ENCODE peak calls at places on chromosomes 7 and 10, in seven cellular contexts. One of them, this sample, is unnamed.

GRCh38 chr7:122143751-122144711 is at the start of gene AASS:
- DNase-seq in neural progenitor cell: peak
- DNase-seq in GM23338: peak
- DNase-seq in GM23248: peak
- DNase-seq in fibroblast of lung: peak
- DNase-seq in K562: peak
- DNase-seq in MM.1S: peak
- DNase-seq in this sample: peak

GRCh38 chr10:1957057-1957456 is 219.7 kb upstream of the ADARB2 start:
- DNase-seq in MM.1S: no peak
- DNase-seq in fibroblast of lung: no peak
- DNase-seq in neural progenitor cell: no peak
- DNase-seq in GM23248: no peak
- DNase-seq in GM23338: no peak
- DNase-seq in K562: no peak
- DNase-seq in this sample: no peak

GRCh38 chr7:37201876-37202198 is 246.8 kb downstream of the ELMO1 start:
- DNase-seq in GM23248: no peak
- DNase-seq in MM.1S: no peak
- DNase-seq in neural progenitor cell: no peak
- DNase-seq in GM23338: no peak
- DNase-seq in K562: no peak
- DNase-seq in fibroblast of lung: no peak
- DNase-seq in this sample: no peak

GRCh38 chr7:50304158-50304910 is at the start of gene IKZF1:
- DNase-seq in fibroblast of lung: no peak
- DNase-seq in GM23248: peak
- DNase-seq in neural progenitor cell: peak
- DNase-seq in MM.1S: peak
- DNase-seq in GM23338: peak
- DNase-seq in K562: peak
- DNase-seq in this sample: peak

GRCh38 chr10:88883443-88883799 is 3.4 kb downstream of the STAMBPL1 start:
- DNase-seq in neural progenitor cell: no peak
- DNase-seq in GM23338: no peak
- DNase-seq in GM23248: no peak
- DNase-seq in K562: no peak
- DNase-seq in fibroblast of lung: peak
- DNase-seq in MM.1S: no peak
- DNase-seq in this sample: no peak

GRCh38 chr10:124110882-124111281 is 17.5 kb upstream of the CHST15 start:
- DNase-seq in MM.1S: no peak
- DNase-seq in GM23338: no peak
- DNase-seq in GM23248: no peak
- DNase-seq in K562: no peak
- DNase-seq in neural progenitor cell: no peak
- DNase-seq in fibroblast of lung: no peak
- DNase-seq in this sample: no peak

GRCh38 chr7:158740013-158740656 is 35.5 kb upstream of the NCAPG2 start:
- DNase-seq in MM.1S: no peak
- DNase-seq in GM23248: peak
- DNase-seq in fibroblast of lung: peak
- DNase-seq in neural progenitor cell: no peak
- DNase-seq in K562: no peak
- DNase-seq in GM23338: no peak
- DNase-seq in this sample: peak

GRCh38 chr10:52779541-52780390 is 7.2 kb upstream of the MBL2 start:
- DNase-seq in GM23338: peak
- DNase-seq in neural progenitor cell: peak
- DNase-seq in GM23248: peak
- DNase-seq in MM.1S: peak
- DNase-seq in K562: peak
- DNase-seq in fibroblast of lung: peak
- DNase-seq in this sample: peak

GRCh38 chr7:33981686-33982424 is 76.5 kb downstream of the BMPER start:
- DNase-seq in MM.1S: no peak
- DNase-seq in fibroblast of lung: peak
- DNase-seq in neural progenitor cell: no peak
- DNase-seq in GM23248: peak
- DNase-seq in GM23338: no peak
- DNase-seq in K562: no peak
- DNase-seq in this sample: no peak

GRCh38 chr7:30789334-30789711 is 18.1 kb downstream of the MINDY4 start:
- DNase-seq in fibroblast of lung: peak
- DNase-seq in GM23338: no peak
- DNase-seq in K562: no peak
- DNase-seq in MM.1S: no peak
- DNase-seq in GM23248: peak
- DNase-seq in neural progenitor cell: no peak
- DNase-seq in this sample: no peak

GRCh38 chr10:16987129-16987670 is 142.4 kb downstream of the CUBN start:
- DNase-seq in GM23248: peak
- DNase-seq in fibroblast of lung: peak
- DNase-seq in MM.1S: no peak
- DNase-seq in K562: no peak
- DNase-seq in GM23338: no peak
- DNase-seq in neural progenitor cell: no peak
- DNase-seq in this sample: no peak

GRCh38 chr10:112756118-112756512 is 193.9 kb upstream of the TCF7L2 start:
- DNase-seq in GM23248: no peak
- DNase-seq in K562: no peak
- DNase-seq in fibroblast of lung: no peak
- DNase-seq in neural progenitor cell: no peak
- DNase-seq in MM.1S: no peak
- DNase-seq in GM23338: no peak
- DNase-seq in this sample: no peak

GRCh38 chr10:43845121-43845520 is 196.4 kb upstream of the ZNF32 start:
- DNase-seq in fibroblast of lung: no peak
- DNase-seq in MM.1S: no peak
- DNase-seq in K562: no peak
- DNase-seq in GM23248: no peak
- DNase-seq in neural progenitor cell: no peak
- DNase-seq in GM23338: no peak
- DNase-seq in this sample: no peak

GRCh38 chr7:18495412-18496335 is at the start of gene HDAC9:
- DNase-seq in GM23338: peak
- DNase-seq in K562: no peak
- DNase-seq in neural progenitor cell: peak
- DNase-seq in fibroblast of lung: peak
- DNase-seq in GM23248: peak
- DNase-seq in MM.1S: peak
- DNase-seq in this sample: peak

GRCh38 chr7:94648731-94649130 is 7.2 kb downstream of the SGCE start:
- DNase-seq in fibroblast of lung: no peak
- DNase-seq in GM23338: no peak
- DNase-seq in GM23248: no peak
- DNase-seq in neural progenitor cell: no peak
- DNase-seq in K562: no peak
- DNase-seq in MM.1S: no peak
- DNase-seq in this sample: no peak

GRCh38 chr10:121339136-121339535 is 259.1 kb downstream of the FGFR2 start:
- DNase-seq in MM.1S: no peak
- DNase-seq in neural progenitor cell: no peak
- DNase-seq in K562: no peak
- DNase-seq in fibroblast of lung: no peak
- DNase-seq in GM23338: no peak
- DNase-seq in GM23248: no peak
- DNase-seq in this sample: no peak

GRCh38 chr10:86336341-86336740 is 30.3 kb downstream of the GRID1 start:
- DNase-seq in MM.1S: no peak
- DNase-seq in GM23338: no peak
- DNase-seq in neural progenitor cell: no peak
- DNase-seq in GM23248: no peak
- DNase-seq in fibroblast of lung: no peak
- DNase-seq in K562: no peak
- DNase-seq in this sample: no peak

GRCh38 chr7:35992436-35992835 is 160.6 kb upstream of the EEPD1 start:
- DNase-seq in GM23248: no peak
- DNase-seq in neural progenitor cell: no peak
- DNase-seq in GM23338: no peak
- DNase-seq in fibroblast of lung: no peak
- DNase-seq in K562: no peak
- DNase-seq in MM.1S: no peak
- DNase-seq in this sample: no peak

GRCh38 chr7:137975223-137975622 is 26.7 kb downstream of the CREB3L2 start:
- DNase-seq in fibroblast of lung: peak
- DNase-seq in neural progenitor cell: peak
- DNase-seq in GM23338: no peak
- DNase-seq in MM.1S: no peak
- DNase-seq in K562: no peak
- DNase-seq in GM23248: peak
- DNase-seq in this sample: no peak

GRCh38 chr7:46786221-46786951 is 795.5 kb downstream of the TNS3 start:
- DNase-seq in GM23248: peak
- DNase-seq in GM23338: peak
- DNase-seq in neural progenitor cell: no peak
- DNase-seq in MM.1S: no peak
- DNase-seq in K562: no peak
- DNase-seq in fibroblast of lung: no peak
- DNase-seq in this sample: no peak

GRCh38 chr7:74525881-74526280 is 72.2 kb downstream of the GTF2IRD1 start:
- DNase-seq in GM23248: no peak
- DNase-seq in MM.1S: peak
- DNase-seq in fibroblast of lung: no peak
- DNase-seq in K562: no peak
- DNase-seq in GM23338: peak
- DNase-seq in neural progenitor cell: no peak
- DNase-seq in this sample: peak

DNA sequence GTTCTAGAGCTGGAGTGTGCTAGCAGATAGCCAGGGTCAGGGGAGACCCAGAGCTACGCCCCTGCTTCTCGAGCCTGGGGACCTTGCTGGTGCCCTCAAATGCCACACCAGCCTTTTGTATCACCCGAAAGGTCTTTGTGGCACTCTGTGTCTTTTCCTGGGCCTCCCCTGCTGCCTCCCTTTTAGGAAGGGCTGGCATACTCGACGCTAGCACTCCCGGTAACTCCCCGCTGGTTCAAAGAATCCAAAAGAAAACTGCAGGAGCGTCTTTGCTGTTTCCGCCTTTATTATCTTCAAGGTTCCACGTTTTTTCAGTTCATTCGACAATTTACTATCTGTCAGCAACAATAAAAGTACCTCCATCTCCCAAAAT is 36.3 kb downstream of the CTBP2 start:
- DNase-seq in neural progenitor cell: no peak
- DNase-seq in GM23248: no peak
- DNase-seq in MM.1S: no peak
- DNase-seq in K562: no peak
- DNase-seq in GM23338: no peak
- DNase-seq in fibroblast of lung: no peak
- DNase-seq in this sample: no peak
- H3K4me3 ChIP-seq in neural progenitor cell: no peak
- H3K4me3 ChIP-seq in GM23248: peak
- H3K4me3 ChIP-seq in MM.1S: no peak
- H3K4me3 ChIP-seq in K562: no peak
- H3K4me3 ChIP-seq in GM23338: no peak
- H3K4me3 ChIP-seq in fibroblast of lung: peak
- H3K4me3 ChIP-seq in this sample: no peak

DNA sequence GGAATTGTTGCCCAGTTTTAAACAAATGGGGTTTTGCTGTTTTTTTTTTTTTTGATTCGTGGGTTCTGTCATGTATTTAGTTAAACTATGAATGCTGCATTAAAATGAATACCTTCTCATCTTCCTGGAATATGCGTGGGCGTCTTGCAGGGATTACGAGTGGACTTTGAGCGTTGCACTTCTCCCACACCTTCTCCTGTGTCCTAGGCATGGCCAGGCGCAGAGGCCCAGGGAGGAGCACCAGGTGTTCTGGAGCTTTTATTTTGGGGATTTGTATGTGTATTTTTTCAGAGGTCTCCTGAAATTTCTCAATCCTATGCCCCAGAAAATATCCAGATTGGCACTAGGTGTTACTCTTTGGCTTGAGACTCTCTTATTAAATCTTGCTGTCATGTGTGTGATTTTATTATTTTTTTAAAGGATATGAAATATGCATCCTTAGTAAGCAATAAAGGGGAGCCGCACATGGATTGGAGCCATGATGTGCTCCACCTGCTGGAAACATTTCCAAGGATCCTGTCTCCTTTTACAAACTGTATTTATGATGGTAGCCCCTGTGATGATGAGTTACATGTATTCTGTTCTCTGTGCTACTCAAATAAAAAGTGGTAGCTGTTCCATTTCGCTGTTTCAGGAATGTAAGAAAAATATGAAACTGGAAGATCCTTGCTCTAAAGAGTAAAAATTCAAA is 482.2 kb upstream of the KLF6 start:
- DNase-seq in MM.1S: no peak
- DNase-seq in neural progenitor cell: no peak
- DNase-seq in K562: no peak
- DNase-seq in GM23338: no peak
- DNase-seq in GM23248: no peak
- DNase-seq in fibroblast of lung: peak
- DNase-seq in this sample: no peak
- H3K4me2 ChIP-seq in MM.1S: no peak
- H3K4me2 ChIP-seq in neural progenitor cell: no peak
- H3K4me2 ChIP-seq in K562: no peak
- H3K4me2 ChIP-seq in GM23338: no peak
- H3K4me2 ChIP-seq in GM23248: no peak
- H3K4me2 ChIP-seq in fibroblast of lung: no peak
- H3K4me2 ChIP-seq in this sample: no peak

GRCh38 chr7:85749715-85750453 is 563.0 kb upstream of the SEMA3D start:
- DNase-seq in GM23248: no peak
- DNase-seq in fibroblast of lung: no peak
- DNase-seq in MM.1S: no peak
- DNase-seq in neural progenitor cell: no peak
- DNase-seq in GM23338: peak
- DNase-seq in K562: no peak
- DNase-seq in this sample: no peak

GRCh38 chr7:85748861-85749260 is 562.0 kb upstream of the SEMA3D start:
- DNase-seq in GM23338: no peak
- DNase-seq in GM23248: no peak
- DNase-seq in fibroblast of lung: no peak
- DNase-seq in neural progenitor cell: no peak
- DNase-seq in MM.1S: no peak
- DNase-seq in K562: no peak
- DNase-seq in this sample: no peak

GRCh38 chr7:85750454-85750949 is 563.6 kb upstream of the SEMA3D start:
- DNase-seq in neural progenitor cell: peak
- DNase-seq in MM.1S: peak
- DNase-seq in fibroblast of lung: peak
- DNase-seq in K562: no peak
- DNase-seq in GM23248: peak
- DNase-seq in GM23338: peak
- DNase-seq in this sample: peak
- H2AFZ ChIP-seq in neural progenitor cell: peak
- H2AFZ ChIP-seq in MM.1S: no peak
- H2AFZ ChIP-seq in fibroblast of lung: no peak
- H2AFZ ChIP-seq in K562: no peak
- H2AFZ ChIP-seq in GM23248: no peak
- H2AFZ ChIP-seq in GM23338: peak
- H2AFZ ChIP-seq in this sample: no peak

DNA sequence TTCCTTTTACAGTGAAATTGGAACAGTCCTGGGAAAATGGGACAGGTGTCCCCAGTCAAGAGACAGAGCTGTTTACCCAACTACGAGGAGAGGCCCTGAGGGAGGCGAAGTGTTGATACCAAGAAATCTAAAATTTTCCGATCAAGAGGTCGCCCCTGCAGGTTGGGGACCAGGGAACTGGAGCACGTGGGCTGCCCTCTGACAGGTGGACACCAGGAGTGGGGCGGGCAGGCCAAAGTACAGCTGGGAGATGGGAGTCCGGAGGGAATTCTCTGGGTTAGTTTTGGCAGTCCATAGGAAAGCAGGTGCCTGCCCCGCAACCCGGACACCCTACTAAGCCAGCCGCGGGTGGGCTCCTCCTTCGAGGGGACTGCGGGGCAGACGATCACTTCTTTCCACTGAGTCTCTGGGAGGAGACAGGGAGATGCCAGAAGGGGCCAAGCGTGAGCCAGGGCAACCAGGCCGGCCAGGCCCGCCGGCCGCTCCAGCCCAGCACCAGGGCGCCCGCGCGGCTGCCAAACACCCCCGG is 942 bp upstream of the CAMK1D start:
- DNase-seq in MM.1S: no peak
- DNase-seq in GM23338: no peak
- DNase-seq in fibroblast of lung: no peak
- DNase-seq in GM23248: no peak
- DNase-seq in K562: no peak
- DNase-seq in neural progenitor cell: no peak
- DNase-seq in this sample: no peak
- H3K4me3 ChIP-seq in MM.1S: peak
- H3K4me3 ChIP-seq in GM23338: peak
- H3K4me3 ChIP-seq in fibroblast of lung: no peak
- H3K4me3 ChIP-seq in GM23248: peak
- H3K4me3 ChIP-seq in K562: no peak
- H3K4me3 ChIP-seq in neural progenitor cell: peak
- H3K4me3 ChIP-seq in this sample: peak

This sample was measured in hepatocyte.